ENCODE peak calls at places on chromosomes 3 and 15, in eight cellular contexts. One of them, this sample, is unnamed. For H3K9me3 and H3K36me3, the result is how much of the 10 kb centered on the place peaks cover.

GRCh38 chr3:16385151-16385550 is 120.1 kb downstream of the OXNAD1 start:
- DNase-seq in HCT116: no peak
- DNase-seq in hepatocyte: no peak
- DNase-seq in PC-3: no peak
- DNase-seq in OCI-LY7: no peak
- DNase-seq in MM.1S: no peak
- DNase-seq in SK-N-SH: no peak
- DNase-seq in neural progenitor cell: no peak
- DNase-seq in this sample: no peak

GRCh38 chr15:80838666-80839065 is 59.5 kb downstream of the CEMIP start:
- DNase-seq in PC-3: no peak
- DNase-seq in OCI-LY7: no peak
- DNase-seq in SK-N-SH: no peak
- DNase-seq in neural progenitor cell: no peak
- DNase-seq in MM.1S: no peak
- DNase-seq in hepatocyte: no peak
- DNase-seq in HCT116: no peak
- DNase-seq in this sample: no peak

GRCh38 chr3:62558549-62559112 is 185.3 kb upstream of the FEZF2 start:
- DNase-seq in hepatocyte: peak
- DNase-seq in SK-N-SH: peak
- DNase-seq in PC-3: peak
- DNase-seq in HCT116: no peak
- DNase-seq in neural progenitor cell: peak
- DNase-seq in OCI-LY7: peak
- DNase-seq in MM.1S: no peak
- DNase-seq in this sample: no peak

GRCh38 chr3:128498127-128498626 is 5.2 kb upstream of the GATA2 start:
- DNase-seq in PC-3: no peak
- DNase-seq in HCT116: no peak
- DNase-seq in hepatocyte: no peak
- DNase-seq in OCI-LY7: no peak
- DNase-seq in MM.1S: no peak
- DNase-seq in SK-N-SH: no peak
- DNase-seq in neural progenitor cell: no peak
- DNase-seq in this sample: no peak

GRCh38 chr15:64143276-64143675 is 8.3 kb upstream of the SNX22 start:
- DNase-seq in neural progenitor cell: no peak
- DNase-seq in SK-N-SH: no peak
- DNase-seq in PC-3: no peak
- DNase-seq in OCI-LY7: no peak
- DNase-seq in MM.1S: no peak
- DNase-seq in hepatocyte: no peak
- DNase-seq in HCT116: no peak
- DNase-seq in this sample: no peak

GRCh38 chr3:118801899-118802298 is 232.7 kb downstream of the IGSF11 start:
- DNase-seq in SK-N-SH: no peak
- DNase-seq in OCI-LY7: no peak
- DNase-seq in PC-3: no peak
- DNase-seq in hepatocyte: no peak
- DNase-seq in HCT116: no peak
- DNase-seq in neural progenitor cell: no peak
- DNase-seq in MM.1S: no peak
- DNase-seq in this sample: no peak

GRCh38 chr15:82650046-82650670 is 3.0 kb upstream of the CPEB1 start:
- DNase-seq in SK-N-SH: no peak
- DNase-seq in neural progenitor cell: no peak
- DNase-seq in PC-3: no peak
- DNase-seq in OCI-LY7: no peak
- DNase-seq in MM.1S: no peak
- DNase-seq in HCT116: no peak
- DNase-seq in hepatocyte: no peak
- DNase-seq in this sample: no peak

GRCh38 chr3:9810846-9811245 is 784 bp downstream of the TTLL3 start:
- DNase-seq in PC-3: no peak
- DNase-seq in neural progenitor cell: no peak
- DNase-seq in hepatocyte: no peak
- DNase-seq in SK-N-SH: no peak
- DNase-seq in HCT116: no peak
- DNase-seq in MM.1S: no peak
- DNase-seq in OCI-LY7: no peak
- DNase-seq in this sample: no peak

GRCh38 chr3:125416235-125416634 is 41.1 kb upstream of the ZNF148 start:
- DNase-seq in PC-3: no peak
- DNase-seq in HCT116: no peak
- DNase-seq in OCI-LY7: no peak
- DNase-seq in MM.1S: no peak
- DNase-seq in hepatocyte: no peak
- DNase-seq in SK-N-SH: no peak
- DNase-seq in neural progenitor cell: no peak
- DNase-seq in this sample: no peak

GRCh38 chr3:128879991-128880390 is 571 bp downstream of the ACAD9 start:
- DNase-seq in hepatocyte: no peak
- DNase-seq in SK-N-SH: no peak
- DNase-seq in HCT116: no peak
- DNase-seq in neural progenitor cell: no peak
- DNase-seq in PC-3: no peak
- DNase-seq in OCI-LY7: peak
- DNase-seq in MM.1S: no peak
- DNase-seq in this sample: no peak

GRCh38 chr3:195005759-195006555 is 265.0 kb downstream of the XXYLT1 start:
- DNase-seq in PC-3: no peak
- DNase-seq in neural progenitor cell: no peak
- DNase-seq in SK-N-SH: no peak
- DNase-seq in hepatocyte: no peak
- DNase-seq in MM.1S: no peak
- DNase-seq in HCT116: no peak
- DNase-seq in OCI-LY7: no peak
- DNase-seq in this sample: no peak

GRCh38 chr3:50807266-50807665 is 132.5 kb downstream of the DOCK3 start:
- DNase-seq in OCI-LY7: no peak
- DNase-seq in PC-3: peak
- DNase-seq in hepatocyte: no peak
- DNase-seq in SK-N-SH: no peak
- DNase-seq in HCT116: no peak
- DNase-seq in neural progenitor cell: no peak
- DNase-seq in MM.1S: no peak
- DNase-seq in this sample: no peak

GRCh38 chr15:42059661-42060476 is 34.5 kb downstream of the PLA2G4D start:
- DNase-seq in SK-N-SH: peak
- DNase-seq in HCT116: no peak
- DNase-seq in neural progenitor cell: peak
- DNase-seq in PC-3: peak
- DNase-seq in hepatocyte: peak
- DNase-seq in MM.1S: peak
- DNase-seq in OCI-LY7: peak
- DNase-seq in this sample: peak

GRCh38 chr15:63371297-63371918 is 10.2 kb downstream of the CA12 start:
- DNase-seq in PC-3: no peak
- DNase-seq in OCI-LY7: no peak
- DNase-seq in neural progenitor cell: no peak
- DNase-seq in SK-N-SH: no peak
- DNase-seq in hepatocyte: no peak
- DNase-seq in MM.1S: no peak
- DNase-seq in HCT116: no peak
- DNase-seq in this sample: peak

GRCh38 chr15:39908186-39908585 is 11.9 kb downstream of the GPR176 start:
- DNase-seq in neural progenitor cell: no peak
- DNase-seq in MM.1S: no peak
- DNase-seq in HCT116: no peak
- DNase-seq in hepatocyte: peak
- DNase-seq in PC-3: peak
- DNase-seq in OCI-LY7: no peak
- DNase-seq in SK-N-SH: peak
- DNase-seq in this sample: peak

GRCh38 chr15:39597751-39598185 is 16.9 kb downstream of the THBS1 start:
- DNase-seq in MM.1S: no peak
- DNase-seq in neural progenitor cell: no peak
- DNase-seq in hepatocyte: no peak
- DNase-seq in OCI-LY7: no peak
- DNase-seq in PC-3: peak
- DNase-seq in SK-N-SH: no peak
- DNase-seq in HCT116: no peak
- DNase-seq in this sample: peak

GRCh38 chr3:100782906-100783305 is 73.6 kb downstream of the TFG start:
- DNase-seq in HCT116: no peak
- DNase-seq in PC-3: no peak
- DNase-seq in hepatocyte: no peak
- DNase-seq in MM.1S: no peak
- DNase-seq in OCI-LY7: no peak
- DNase-seq in neural progenitor cell: peak
- DNase-seq in SK-N-SH: no peak
- DNase-seq in this sample: peak

GRCh38 chr3:13588221-13588701 is 39.3 kb downstream of the FBLN2 start:
- DNase-seq in neural progenitor cell: no peak
- DNase-seq in HCT116: no peak
- DNase-seq in OCI-LY7: no peak
- DNase-seq in MM.1S: no peak
- DNase-seq in SK-N-SH: no peak
- DNase-seq in hepatocyte: no peak
- DNase-seq in PC-3: no peak
- DNase-seq in this sample: no peak

GRCh38 chr3:134360046-134360445 is 14.2 kb downstream of the AMOTL2 start:
- DNase-seq in HCT116: no peak
- DNase-seq in OCI-LY7: no peak
- DNase-seq in PC-3: no peak
- DNase-seq in SK-N-SH: no peak
- DNase-seq in neural progenitor cell: no peak
- DNase-seq in MM.1S: no peak
- DNase-seq in hepatocyte: no peak
- DNase-seq in this sample: peak

GRCh38 chr3:6282920-6283319 is 578.0 kb upstream of the GRM7 start:
- DNase-seq in PC-3: no peak
- DNase-seq in MM.1S: no peak
- DNase-seq in SK-N-SH: no peak
- DNase-seq in HCT116: no peak
- DNase-seq in OCI-LY7: peak
- DNase-seq in neural progenitor cell: no peak
- DNase-seq in hepatocyte: no peak
- DNase-seq in this sample: no peak

GRCh38 chr3:6281662-6282061 is 579.3 kb upstream of the GRM7 start:
- DNase-seq in OCI-LY7: peak
- DNase-seq in hepatocyte: no peak
- DNase-seq in neural progenitor cell: no peak
- DNase-seq in SK-N-SH: no peak
- DNase-seq in MM.1S: no peak
- DNase-seq in HCT116: no peak
- DNase-seq in PC-3: no peak
- DNase-seq in this sample: no peak

DNA sequence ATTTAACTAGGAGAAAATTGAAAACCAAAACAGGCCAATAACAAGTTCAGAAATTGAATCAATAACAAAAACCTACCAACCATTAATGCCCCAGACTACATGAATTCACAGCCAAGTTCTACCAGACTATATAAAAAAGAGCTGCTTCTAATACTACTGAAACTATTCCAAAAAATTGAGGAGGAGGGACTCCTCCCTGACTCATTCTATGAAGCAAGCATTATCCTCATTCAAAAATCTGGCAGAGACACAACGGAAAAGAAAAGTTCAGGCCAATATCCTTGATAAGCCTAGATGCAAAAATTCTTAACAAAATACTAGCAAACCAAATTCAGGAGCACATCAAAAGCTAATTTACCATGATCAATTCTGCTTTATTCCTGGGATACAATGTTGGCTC is 573.9 kb upstream of the GRM7 start:
- DNase-seq in neural progenitor cell: no peak
- DNase-seq in SK-N-SH: no peak
- DNase-seq in MM.1S: no peak
- DNase-seq in hepatocyte: no peak
- DNase-seq in OCI-LY7: no peak
- DNase-seq in PC-3: no peak
- DNase-seq in HCT116: no peak
- DNase-seq in this sample: no peak
- H3K9me3 ChIP-seq in neural progenitor cell: under half
- H3K9me3 ChIP-seq in SK-N-SH: under half
- H3K9me3 ChIP-seq in MM.1S: under half
- H3K9me3 ChIP-seq in hepatocyte: under half
- H3K9me3 ChIP-seq in OCI-LY7: under half
- H3K9me3 ChIP-seq in PC-3: under half
- H3K9me3 ChIP-seq in HCT116: under half
- H3K9me3 ChIP-seq in this sample: under half

DNA sequence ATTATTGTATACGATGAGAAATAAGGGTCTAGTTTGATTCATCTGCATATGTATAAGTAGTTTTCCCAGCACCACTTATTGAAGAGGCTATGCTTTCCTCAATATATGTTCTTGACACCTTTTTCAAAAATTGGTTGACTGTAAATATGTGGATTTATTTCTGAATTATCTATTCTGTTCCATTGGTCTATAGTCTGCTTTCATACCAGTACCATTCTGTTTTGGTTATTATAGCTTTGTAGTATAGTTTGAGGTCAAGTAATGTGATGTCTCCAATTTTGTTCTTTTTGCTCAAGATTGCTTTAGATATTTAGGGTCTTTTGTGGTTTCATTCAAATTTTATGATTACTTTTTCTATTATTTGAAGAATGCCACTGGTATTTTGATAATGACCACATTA is 103.8 kb upstream of the LIPC start:
- DNase-seq in OCI-LY7: no peak
- DNase-seq in neural progenitor cell: no peak
- DNase-seq in hepatocyte: no peak
- DNase-seq in SK-N-SH: no peak
- DNase-seq in PC-3: no peak
- DNase-seq in MM.1S: no peak
- DNase-seq in HCT116: no peak
- DNase-seq in this sample: no peak
- TF ChIP-seq EZH2phosphoT487 in OCI-LY7: no peak
- TF ChIP-seq EZH2phosphoT487 in neural progenitor cell: no peak
- TF ChIP-seq EZH2phosphoT487 in hepatocyte: no peak
- TF ChIP-seq EZH2phosphoT487 in SK-N-SH: no peak
- TF ChIP-seq EZH2phosphoT487 in PC-3: no peak
- TF ChIP-seq EZH2phosphoT487 in MM.1S: no peak
- TF ChIP-seq EZH2phosphoT487 in HCT116: no peak
- TF ChIP-seq EZH2phosphoT487 in this sample: no peak

DNA sequence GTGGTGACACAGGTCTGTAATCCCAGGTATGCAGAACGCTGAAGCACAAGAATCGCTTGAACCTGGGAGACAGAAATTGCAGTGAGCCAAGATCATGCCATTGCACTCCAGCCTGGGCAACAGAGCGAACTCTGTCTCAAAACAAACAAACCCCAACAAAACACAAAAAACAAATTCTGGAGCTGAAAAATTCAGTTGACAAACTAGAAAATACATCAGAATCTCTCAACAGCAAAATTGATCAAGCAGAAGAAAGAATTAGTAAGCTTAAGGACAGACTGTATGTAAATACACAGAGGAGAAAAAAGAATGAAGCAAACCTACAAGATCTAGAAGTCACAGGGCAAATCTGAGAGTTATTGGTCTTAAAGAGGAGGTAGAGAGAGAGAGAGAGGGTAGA is 25.3 kb downstream of the NCBP2 start:
- DNase-seq in SK-N-SH: no peak
- DNase-seq in HCT116: no peak
- DNase-seq in MM.1S: no peak
- DNase-seq in PC-3: no peak
- DNase-seq in neural progenitor cell: no peak
- DNase-seq in OCI-LY7: no peak
- DNase-seq in hepatocyte: no peak
- DNase-seq in this sample: no peak
- H3K36me3 ChIP-seq in SK-N-SH: under half
- H3K36me3 ChIP-seq in HCT116: under half
- H3K36me3 ChIP-seq in MM.1S: under half
- H3K36me3 ChIP-seq in PC-3: under half
- H3K36me3 ChIP-seq in neural progenitor cell: under half
- H3K36me3 ChIP-seq in OCI-LY7: under half
- H3K36me3 ChIP-seq in hepatocyte: under half
- H3K36me3 ChIP-seq in this sample: under half

GRCh38 chr15:34047893-34048775 is 9.1 kb upstream of the AVEN start:
- DNase-seq in HCT116: no peak
- DNase-seq in OCI-LY7: no peak
- DNase-seq in hepatocyte: no peak
- DNase-seq in MM.1S: no peak
- DNase-seq in neural progenitor cell: no peak
- DNase-seq in SK-N-SH: no peak
- DNase-seq in PC-3: no peak
- DNase-seq in this sample: peak
- H3K9me3 ChIP-seq in HCT116: under half
- H3K9me3 ChIP-seq in OCI-LY7: under half
- H3K9me3 ChIP-seq in hepatocyte: under half
- H3K9me3 ChIP-seq in MM.1S: under half
- H3K9me3 ChIP-seq in neural progenitor cell: under half
- H3K9me3 ChIP-seq in SK-N-SH: under half
- H3K9me3 ChIP-seq in PC-3: under half
- H3K9me3 ChIP-seq in this sample: under half